ENCODE peak calls at places on chromosomes 5 and 9, in nine cellular contexts. One of them, this sample, is unnamed.
A peak's percentile ranks its signal among the peaks of the same experiment; 100 is the strongest.

GRCh38 chr5:68534131-68534940 is 318.8 kb downstream of the PIK3R1 start:
- DNase-seq in fibroblast of the aortic adventitia: peak; percentile 78
- DNase-seq in H1: no peak
- DNase-seq in thoracic aorta: no peak
- DNase-seq in mesothelial cell of epicardium: no peak
- DNase-seq in activated CD8-positive, alpha-beta T cell treated with anti-CD3 and anti-CD28 coated beads for 36 hours: no peak
- DNase-seq in osteocyte: no peak
- DNase-seq in left ventricle myocardium inferior: peak; percentile 25
- DNase-seq in AG04450: no peak
- DNase-seq in this sample: no peak

GRCh38 chr5:175460126-175460525 is 16.1 kb upstream of the DRD1 start:
- DNase-seq in left ventricle myocardium inferior: no peak
- DNase-seq in H1: no peak
- DNase-seq in AG04450: no peak
- DNase-seq in osteocyte: no peak
- DNase-seq in thoracic aorta: no peak
- DNase-seq in mesothelial cell of epicardium: no peak
- DNase-seq in activated CD8-positive, alpha-beta T cell treated with anti-CD3 and anti-CD28 coated beads for 36 hours: peak; percentile 32
- DNase-seq in fibroblast of the aortic adventitia: peak; percentile 39
- DNase-seq in this sample: no peak

GRCh38 chr9:126151031-126151670 is 175.5 kb upstream of the MVB12B start:
- DNase-seq in osteocyte: peak; percentile 51
- DNase-seq in mesothelial cell of epicardium: no peak
- DNase-seq in left ventricle myocardium inferior: no peak
- DNase-seq in AG04450: no peak
- DNase-seq in activated CD8-positive, alpha-beta T cell treated with anti-CD3 and anti-CD28 coated beads for 36 hours: no peak
- DNase-seq in fibroblast of the aortic adventitia: peak; percentile 0
- DNase-seq in H1: peak; percentile 29
- DNase-seq in thoracic aorta: no peak
- DNase-seq in this sample: peak; percentile 73

GRCh38 chr9:128061305-128061704 is 5.8 kb downstream of the NAIF1 start:
- DNase-seq in osteocyte: no peak
- DNase-seq in H1: no peak
- DNase-seq in AG04450: no peak
- DNase-seq in mesothelial cell of epicardium: no peak
- DNase-seq in thoracic aorta: no peak
- DNase-seq in left ventricle myocardium inferior: no peak
- DNase-seq in activated CD8-positive, alpha-beta T cell treated with anti-CD3 and anti-CD28 coated beads for 36 hours: peak; percentile 21
- DNase-seq in fibroblast of the aortic adventitia: no peak
- DNase-seq in this sample: no peak

GRCh38 chr9:5263568-5264218 is 32.5 kb downstream of the INSL4 start:
- DNase-seq in mesothelial cell of epicardium: no peak
- DNase-seq in thoracic aorta: no peak
- DNase-seq in H1: no peak
- DNase-seq in fibroblast of the aortic adventitia: peak; percentile 11
- DNase-seq in activated CD8-positive, alpha-beta T cell treated with anti-CD3 and anti-CD28 coated beads for 36 hours: no peak
- DNase-seq in left ventricle myocardium inferior: no peak
- DNase-seq in AG04450: no peak
- DNase-seq in osteocyte: no peak
- DNase-seq in this sample: no peak

GRCh38 chr5:171623551-171624097 is 162.0 kb upstream of the SMIM23 start:
- DNase-seq in H1: peak; percentile 81
- DNase-seq in activated CD8-positive, alpha-beta T cell treated with anti-CD3 and anti-CD28 coated beads for 36 hours: no peak
- DNase-seq in mesothelial cell of epicardium: no peak
- DNase-seq in fibroblast of the aortic adventitia: no peak
- DNase-seq in osteocyte: no peak
- DNase-seq in thoracic aorta: no peak
- DNase-seq in left ventricle myocardium inferior: no peak
- DNase-seq in AG04450: no peak
- DNase-seq in this sample: no peak

GRCh38 chr5:57453728-57454127 is 28.9 kb downstream of the ACTBL2 start:
- DNase-seq in AG04450: no peak
- DNase-seq in H1: no peak
- DNase-seq in left ventricle myocardium inferior: no peak
- DNase-seq in activated CD8-positive, alpha-beta T cell treated with anti-CD3 and anti-CD28 coated beads for 36 hours: no peak
- DNase-seq in osteocyte: no peak
- DNase-seq in fibroblast of the aortic adventitia: no peak
- DNase-seq in mesothelial cell of epicardium: no peak
- DNase-seq in thoracic aorta: no peak
- DNase-seq in this sample: no peak

GRCh38 chr5:141821430-141821925 is 56.7 kb downstream of the PCDH1 start:
- DNase-seq in left ventricle myocardium inferior: no peak
- DNase-seq in AG04450: peak; percentile 58
- DNase-seq in osteocyte: no peak
- DNase-seq in thoracic aorta: no peak
- DNase-seq in activated CD8-positive, alpha-beta T cell treated with anti-CD3 and anti-CD28 coated beads for 36 hours: no peak
- DNase-seq in H1: no peak
- DNase-seq in mesothelial cell of epicardium: no peak
- DNase-seq in fibroblast of the aortic adventitia: peak; percentile 97
- DNase-seq in this sample: no peak

GRCh38 chr9:123282343-123283047 is 14.1 kb upstream of the STRBP start:
- DNase-seq in AG04450: no peak
- DNase-seq in H1: no peak
- DNase-seq in fibroblast of the aortic adventitia: no peak
- DNase-seq in left ventricle myocardium inferior: peak; percentile 68
- DNase-seq in osteocyte: peak; percentile 62
- DNase-seq in activated CD8-positive, alpha-beta T cell treated with anti-CD3 and anti-CD28 coated beads for 36 hours: no peak
- DNase-seq in thoracic aorta: no peak
- DNase-seq in mesothelial cell of epicardium: no peak
- DNase-seq in this sample: peak; percentile 74

GRCh38 chr9:136847065-136847826 is 2.0 kb upstream of the PHPT1 start:
- DNase-seq in H1: peak; percentile 86
- DNase-seq in left ventricle myocardium inferior: peak; percentile 82
- DNase-seq in mesothelial cell of epicardium: peak; percentile 66
- DNase-seq in osteocyte: peak; percentile 92
- DNase-seq in activated CD8-positive, alpha-beta T cell treated with anti-CD3 and anti-CD28 coated beads for 36 hours: no peak
- DNase-seq in fibroblast of the aortic adventitia: peak; percentile 74
- DNase-seq in AG04450: no peak
- DNase-seq in thoracic aorta: no peak
- DNase-seq in this sample: no peak

GRCh38 chr9:22452415-22453010 is 5.9 kb downstream of the DMRTA1 start:
- DNase-seq in H1: no peak
- DNase-seq in left ventricle myocardium inferior: peak; percentile 26
- DNase-seq in osteocyte: no peak
- DNase-seq in thoracic aorta: no peak
- DNase-seq in activated CD8-positive, alpha-beta T cell treated with anti-CD3 and anti-CD28 coated beads for 36 hours: peak; percentile 74
- DNase-seq in fibroblast of the aortic adventitia: peak; percentile 60
- DNase-seq in AG04450: no peak
- DNase-seq in mesothelial cell of epicardium: peak; percentile 59
- DNase-seq in this sample: peak; percentile 32

GRCh38 chr5:57174850-57175525 is 1.1 kb downstream of the GPBP1 start:
- DNase-seq in mesothelial cell of epicardium: no peak
- DNase-seq in activated CD8-positive, alpha-beta T cell treated with anti-CD3 and anti-CD28 coated beads for 36 hours: no peak
- DNase-seq in left ventricle myocardium inferior: no peak
- DNase-seq in AG04450: no peak
- DNase-seq in fibroblast of the aortic adventitia: peak; percentile 2
- DNase-seq in osteocyte: no peak
- DNase-seq in thoracic aorta: no peak
- DNase-seq in H1: no peak
- DNase-seq in this sample: no peak

GRCh38 chr5:159330131-159330530 is at the start of gene IL12B:
- DNase-seq in fibroblast of the aortic adventitia: peak; percentile 48
- DNase-seq in activated CD8-positive, alpha-beta T cell treated with anti-CD3 and anti-CD28 coated beads for 36 hours: no peak
- DNase-seq in AG04450: no peak
- DNase-seq in left ventricle myocardium inferior: no peak
- DNase-seq in osteocyte: no peak
- DNase-seq in H1: no peak
- DNase-seq in thoracic aorta: no peak
- DNase-seq in mesothelial cell of epicardium: no peak
- DNase-seq in this sample: no peak

GRCh38 chr9:83596899-83597504 is 25.9 kb upstream of the IDNK start:
- DNase-seq in fibroblast of the aortic adventitia: peak; percentile 52
- DNase-seq in activated CD8-positive, alpha-beta T cell treated with anti-CD3 and anti-CD28 coated beads for 36 hours: peak; percentile 74
- DNase-seq in thoracic aorta: no peak
- DNase-seq in AG04450: no peak
- DNase-seq in H1: peak; percentile 87
- DNase-seq in left ventricle myocardium inferior: no peak
- DNase-seq in mesothelial cell of epicardium: peak; percentile 58
- DNase-seq in osteocyte: no peak
- DNase-seq in this sample: no peak

GRCh38 chr5:127426661-127427060 is 90.8 kb upstream of the PRRC1 start:
- DNase-seq in AG04450: no peak
- DNase-seq in activated CD8-positive, alpha-beta T cell treated with anti-CD3 and anti-CD28 coated beads for 36 hours: no peak
- DNase-seq in thoracic aorta: no peak
- DNase-seq in mesothelial cell of epicardium: no peak
- DNase-seq in fibroblast of the aortic adventitia: no peak
- DNase-seq in H1: no peak
- DNase-seq in osteocyte: no peak
- DNase-seq in left ventricle myocardium inferior: peak; percentile 30
- DNase-seq in this sample: no peak

DNA sequence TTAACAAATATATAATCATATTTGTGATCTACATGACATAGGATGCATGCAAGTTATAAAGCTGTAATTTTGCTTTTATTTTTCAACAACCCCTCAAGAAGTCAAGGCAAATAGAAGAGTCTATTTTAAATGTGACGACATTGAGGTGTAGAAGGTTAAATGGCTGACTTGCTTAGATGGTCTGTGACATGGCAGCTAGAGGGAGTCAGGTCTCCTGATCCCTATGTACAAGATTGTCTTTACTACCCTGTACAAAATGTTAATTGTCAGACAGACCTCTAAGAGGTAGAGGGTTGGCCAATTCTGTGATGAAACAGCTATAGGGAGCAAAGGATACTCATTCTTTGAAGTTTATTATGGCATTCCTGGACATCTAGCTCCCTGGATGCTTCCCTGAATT is 380.9 kb upstream of the MEF2C start:
- DNase-seq in mesothelial cell of epicardium: no peak
- DNase-seq in H1: no peak
- DNase-seq in osteocyte: no peak
- DNase-seq in fibroblast of the aortic adventitia: no peak
- DNase-seq in thoracic aorta: no peak
- DNase-seq in left ventricle myocardium inferior: no peak
- DNase-seq in AG04450: no peak
- DNase-seq in activated CD8-positive, alpha-beta T cell treated with anti-CD3 and anti-CD28 coated beads for 36 hours: no peak
- DNase-seq in this sample: no peak
- TF ChIP-seq CTCF in mesothelial cell of epicardium: no peak
- TF ChIP-seq CTCF in H1: no peak
- TF ChIP-seq CTCF in osteocyte: no peak
- TF ChIP-seq CTCF in fibroblast of the aortic adventitia: no peak
- TF ChIP-seq CTCF in thoracic aorta: no peak
- TF ChIP-seq CTCF in left ventricle myocardium inferior: no peak
- TF ChIP-seq CTCF in AG04450: no peak
- TF ChIP-seq CTCF in activated CD8-positive, alpha-beta T cell treated with anti-CD3 and anti-CD28 coated beads for 36 hours: no peak
- TF ChIP-seq CTCF in this sample: no peak

GRCh38 chr9:9998491-9999287 is 614.1 kb downstream of the PTPRD start:
- DNase-seq in H1: no peak
- DNase-seq in mesothelial cell of epicardium: no peak
- DNase-seq in thoracic aorta: no peak
- DNase-seq in osteocyte: no peak
- DNase-seq in AG04450: no peak
- DNase-seq in activated CD8-positive, alpha-beta T cell treated with anti-CD3 and anti-CD28 coated beads for 36 hours: no peak
- DNase-seq in left ventricle myocardium inferior: no peak
- DNase-seq in fibroblast of the aortic adventitia: no peak
- DNase-seq in this sample: no peak
- TF ChIP-seq CTCF in H1: no peak
- TF ChIP-seq CTCF in mesothelial cell of epicardium: peak; percentile 13
- TF ChIP-seq CTCF in thoracic aorta: no peak
- TF ChIP-seq CTCF in osteocyte: peak; percentile 36
- TF ChIP-seq CTCF in AG04450: peak; percentile 11
- TF ChIP-seq CTCF in activated CD8-positive, alpha-beta T cell treated with anti-CD3 and anti-CD28 coated beads for 36 hours: no peak
- TF ChIP-seq CTCF in left ventricle myocardium inferior: peak; percentile 48
- TF ChIP-seq CTCF in fibroblast of the aortic adventitia: no peak
- TF ChIP-seq CTCF in this sample: no peak

DNA sequence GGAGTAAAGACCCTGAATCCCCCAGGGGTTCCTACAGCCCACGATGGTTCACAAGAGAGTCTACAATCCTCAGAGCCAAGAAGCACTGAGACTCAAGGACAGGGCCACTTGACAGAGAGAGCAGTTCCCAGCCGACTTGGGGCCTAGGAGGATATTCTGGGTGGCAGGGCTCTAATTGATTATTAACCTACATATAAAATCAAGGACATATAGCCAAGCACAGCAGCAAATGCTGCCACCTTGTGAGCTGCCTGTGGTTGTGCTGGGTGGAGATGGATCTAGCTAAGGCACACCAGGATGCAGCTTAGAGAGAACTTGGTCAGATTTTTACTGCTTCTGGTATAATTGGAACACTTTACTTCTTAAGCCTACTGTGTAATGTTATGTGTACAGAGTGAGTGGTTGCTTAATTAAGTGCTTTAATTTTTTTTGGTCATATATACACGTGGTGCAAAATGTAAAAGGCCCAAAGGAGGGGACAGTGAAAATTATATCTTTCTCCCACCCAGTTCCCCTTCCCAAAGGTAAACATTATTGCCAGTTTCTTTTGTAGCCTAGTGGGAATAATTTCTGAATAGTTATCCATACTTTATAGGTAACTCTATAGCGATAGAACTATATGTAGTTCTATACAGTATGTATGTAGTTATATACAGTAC is 78.8 kb downstream of the F2RL2 start:
- DNase-seq in thoracic aorta: no peak
- DNase-seq in left ventricle myocardium inferior: no peak
- DNase-seq in activated CD8-positive, alpha-beta T cell treated with anti-CD3 and anti-CD28 coated beads for 36 hours: peak; percentile 75
- DNase-seq in osteocyte: no peak
- DNase-seq in mesothelial cell of epicardium: no peak
- DNase-seq in AG04450: no peak
- DNase-seq in H1: no peak
- DNase-seq in fibroblast of the aortic adventitia: peak; percentile 62
- DNase-seq in this sample: peak; percentile 38
- TF ChIP-seq CTCF in thoracic aorta: no peak
- TF ChIP-seq CTCF in left ventricle myocardium inferior: peak; percentile 25
- TF ChIP-seq CTCF in activated CD8-positive, alpha-beta T cell treated with anti-CD3 and anti-CD28 coated beads for 36 hours: peak; percentile 73
- TF ChIP-seq CTCF in osteocyte: peak; percentile 86
- TF ChIP-seq CTCF in mesothelial cell of epicardium: peak; percentile 34
- TF ChIP-seq CTCF in AG04450: peak; percentile 29
- TF ChIP-seq CTCF in H1: peak; percentile 82
- TF ChIP-seq CTCF in fibroblast of the aortic adventitia: peak; percentile 74
- TF ChIP-seq CTCF in this sample: no peak

GRCh38 chr9:38253200-38253599 is 139.3 kb upstream of the ALDH1B1 start:
- DNase-seq in H1: no peak
- DNase-seq in mesothelial cell of epicardium: no peak
- DNase-seq in activated CD8-positive, alpha-beta T cell treated with anti-CD3 and anti-CD28 coated beads for 36 hours: no peak
- DNase-seq in thoracic aorta: no peak
- DNase-seq in osteocyte: peak; percentile 70
- DNase-seq in left ventricle myocardium inferior: no peak
- DNase-seq in fibroblast of the aortic adventitia: no peak
- DNase-seq in AG04450: no peak
- DNase-seq in this sample: peak; percentile 57

GRCh38 chr9:38251461-38251860 is 141.0 kb upstream of the ALDH1B1 start:
- DNase-seq in AG04450: no peak
- DNase-seq in thoracic aorta: no peak
- DNase-seq in fibroblast of the aortic adventitia: no peak
- DNase-seq in osteocyte: peak; percentile 30
- DNase-seq in mesothelial cell of epicardium: no peak
- DNase-seq in activated CD8-positive, alpha-beta T cell treated with anti-CD3 and anti-CD28 coated beads for 36 hours: no peak
- DNase-seq in H1: no peak
- DNase-seq in left ventricle myocardium inferior: no peak
- DNase-seq in this sample: peak; percentile 32

GRCh38 chr9:38250279-38251035 is 142.0 kb upstream of the ALDH1B1 start:
- DNase-seq in mesothelial cell of epicardium: no peak
- DNase-seq in left ventricle myocardium inferior: no peak
- DNase-seq in activated CD8-positive, alpha-beta T cell treated with anti-CD3 and anti-CD28 coated beads for 36 hours: no peak
- DNase-seq in fibroblast of the aortic adventitia: no peak
- DNase-seq in H1: no peak
- DNase-seq in AG04450: no peak
- DNase-seq in thoracic aorta: no peak
- DNase-seq in osteocyte: peak; percentile 51
- DNase-seq in this sample: no peak

GRCh38 chr9:38249587-38250210 is 142.8 kb upstream of the ALDH1B1 start:
- DNase-seq in H1: no peak
- DNase-seq in mesothelial cell of epicardium: no peak
- DNase-seq in fibroblast of the aortic adventitia: no peak
- DNase-seq in thoracic aorta: no peak
- DNase-seq in AG04450: no peak
- DNase-seq in left ventricle myocardium inferior: no peak
- DNase-seq in osteocyte: peak; percentile 62
- DNase-seq in activated CD8-positive, alpha-beta T cell treated with anti-CD3 and anti-CD28 coated beads for 36 hours: no peak
- DNase-seq in this sample: peak; percentile 79

GRCh38 chr9:38251036-38251335 is 141.5 kb upstream of the ALDH1B1 start:
- DNase-seq in H1: no peak
- DNase-seq in left ventricle myocardium inferior: no peak
- DNase-seq in thoracic aorta: no peak
- DNase-seq in osteocyte: peak; percentile 49
- DNase-seq in activated CD8-positive, alpha-beta T cell treated with anti-CD3 and anti-CD28 coated beads for 36 hours: no peak
- DNase-seq in mesothelial cell of epicardium: no peak
- DNase-seq in AG04450: no peak
- DNase-seq in fibroblast of the aortic adventitia: no peak
- DNase-seq in this sample: no peak
- TF ChIP-seq CTCF in H1: no peak
- TF ChIP-seq CTCF in left ventricle myocardium inferior: no peak
- TF ChIP-seq CTCF in thoracic aorta: no peak
- TF ChIP-seq CTCF in osteocyte: no peak
- TF ChIP-seq CTCF in activated CD8-positive, alpha-beta T cell treated with anti-CD3 and anti-CD28 coated beads for 36 hours: no peak
- TF ChIP-seq CTCF in mesothelial cell of epicardium: no peak
- TF ChIP-seq CTCF in AG04450: no peak
- TF ChIP-seq CTCF in fibroblast of the aortic adventitia: no peak
- TF ChIP-seq CTCF in this sample: no peak

This sample was measured in lower leg skin.